ENCODE peak calls at places on chromosomes 16 and 17, in nine cellular contexts. P, O, K, E, G, I, Y, L and X are unnamed samples.

GRCh38 chr16:84611041-84611440 is 6.8 kb downstream of the COTL1 start:
- DNase-seq in I (no peak), O (peak; percentile 21), E (no peak), P (no peak), Y (no peak), G (no peak), K (no peak), L (no peak), X (no peak)

GRCh38 chr17:65848751-65849150 is 287.3 kb upstream of the AXIN2 start:
- DNase-seq in E (no peak), G (no peak), P (no peak), K (no peak), Y (no peak), I (no peak), O (no peak), L (no peak), X (no peak)

GRCh38 chr17:49035470-49036269 is 38.5 kb downstream of the IGF2BP1 start:
- DNase-seq in K (peak; percentile 36), L (peak; percentile 50), E (no peak), I (peak; percentile 82), P (peak; percentile 85), Y (peak; percentile 50), O (peak; percentile 81), G (peak; percentile 75), X (no peak)

GRCh38 chr16:22262460-22262859 is 34.7 kb upstream of the POLR3E start:
- DNase-seq in P (no peak), L (no peak), O (no peak), G (peak; percentile 30), Y (no peak), I (no peak), K (no peak), E (no peak), X (no peak)

GRCh38 chr16:22694887-22695382 is 119.0 kb upstream of the HS3ST2 start:
- DNase-seq in K (no peak), G (no peak), Y (no peak), P (no peak), L (no peak), E (peak; percentile 38), I (no peak), O (no peak), X (no peak)

GRCh38 chr17:59707971-59708425 is 544 bp downstream of the VMP1 start:
- DNase-seq in K (no peak), G (no peak), I (no peak), O (no peak), P (no peak), Y (no peak), L (no peak), E (no peak), X (no peak)

GRCh38 chr16:86424413-86424812 is 85.9 kb upstream of the FOXF1 start:
- DNase-seq in P (no peak), L (no peak), Y (no peak), O (no peak), I (no peak), G (no peak), E (no peak), K (no peak), X (no peak)

GRCh38 chr17:45651145-45651713 is 132.9 kb upstream of the CRHR1 start:
- DNase-seq in K (no peak), Y (no peak), G (no peak), O (no peak), E (no peak), I (no peak), P (peak; percentile 40), L (no peak), X (no peak)

GRCh38 chr16:11896776-11897175 is 19.0 kb downstream of the GSPT1 start:
- DNase-seq in O (no peak), E (no peak), I (no peak), Y (no peak), K (no peak), G (peak; percentile 70), L (no peak), P (no peak), X (no peak)

GRCh38 chr17:75493476-75494129 is 21.7 kb downstream of the CASKIN2 start:
- DNase-seq in G (no peak), E (no peak), I (no peak), O (no peak), P (no peak), K (no peak), L (no peak), Y (no peak), X (no peak)

GRCh38 chr17:75364078-75364477 is 41.4 kb downstream of the GRB2 start:
- DNase-seq in O (no peak), Y (no peak), E (no peak), K (no peak), I (no peak), G (no peak), P (no peak), L (no peak), X (no peak)

GRCh38 chr17:80353718-80354275 is 61.2 kb upstream of the ENDOV start:
- DNase-seq in I (no peak), G (no peak), P (peak; percentile 68), E (no peak), Y (no peak), O (no peak), L (no peak), K (no peak), X (no peak)

GRCh38 chr17:15947331-15947730 is 2.4 kb downstream of the ADORA2B start:
- DNase-seq in P (peak; percentile 52), Y (no peak), G (peak; percentile 11), K (no peak), O (peak; percentile 45), I (no peak), E (no peak), L (no peak), X (no peak)

GRCh38 chr16:78522327-78522726 is 422.9 kb downstream of the WWOX start:
- DNase-seq in P (no peak), G (no peak), Y (no peak), K (no peak), O (no peak), I (no peak), L (no peak), E (no peak), X (no peak)

GRCh38 chr17:19728114-19728495 is 11.7 kb upstream of the SLC47A2 start:
- DNase-seq in I (no peak), G (peak; percentile 89), L (peak; percentile 88), P (peak; percentile 93), O (peak; percentile 92), K (peak; percentile 88), Y (peak; percentile 86), E (peak; percentile 79), X (peak; percentile 78)

GRCh38 chr17:55549140-55549539 is 37.9 kb upstream of the SMIM36 start:
- DNase-seq in O (no peak), E (no peak), Y (no peak), K (no peak), P (no peak), I (peak; percentile 40), G (no peak), L (no peak), X (no peak)

GRCh38 chr17:68519911-68520310 is 7.7 kb downstream of the PRKAR1A start:
- DNase-seq in K (no peak), Y (no peak), E (no peak), O (no peak), G (no peak), P (no peak), L (no peak), I (no peak), X (no peak)

GRCh38 chr17:1730004-1730344 is 5.5 kb downstream of the WDR81 start:
- DNase-seq in L (no peak), K (no peak), O (no peak), G (no peak), E (no peak), P (no peak), Y (no peak), I (no peak), X (no peak)
- H3K36me3 ChIP-seq in L (peaks cover 83% of the 10 kb centered on the region), K (no peaks in the 10 kb centered on the region), O (peaks cover 3% of the 10 kb centered on the region), G (no peaks in the 10 kb centered on the region), E (peaks cover 56% of the 10 kb centered on the region), P (peaks cover 1% of the 10 kb centered on the region), Y (peaks cover 61% of the 10 kb centered on the region), I (no peaks in the 10 kb centered on the region), X (peaks cover 61% of the 10 kb centered on the region)

GRCh38 chr17:78095035-78095434 is 33.5 kb downstream of the TMC6 start:
- DNase-seq in E (no peak), K (no peak), P (no peak), L (no peak), O (peak; percentile 31), I (no peak), G (no peak), Y (no peak), X (no peak)
- H3K36me3 ChIP-seq in E (peaks cover 100% of the 10 kb centered on the region), K (peaks cover 13% of the 10 kb centered on the region), P (peaks cover 31% of the 10 kb centered on the region), L (peaks cover 100% of the 10 kb centered on the region), O (peaks cover 30% of the 10 kb centered on the region), I (peaks cover 13% of the 10 kb centered on the region), G (peaks cover 6% of the 10 kb centered on the region), Y (peaks cover 100% of the 10 kb centered on the region), X (peaks cover 51% of the 10 kb centered on the region)

GRCh38 chr16:89140981-89141883 is 30.3 kb upstream of the CDH15 start:
- DNase-seq in Y (no peak), K (no peak), G (no peak), P (peak; percentile 67), L (no peak), E (no peak), I (no peak), O (peak; percentile 62), X (no peak)

GRCh38 chr16:89141884-89142267 is 29.7 kb upstream of the CDH15 start:
- DNase-seq in E (no peak), G (no peak), P (peak; percentile 53), L (no peak), K (no peak), Y (no peak), O (peak; percentile 63), I (no peak), X (no peak)

GRCh38 chr16:89138843-89139520 is 32.6 kb upstream of the CDH15 start:
- DNase-seq in G (no peak), L (no peak), Y (no peak), O (peak; percentile 61), E (no peak), I (no peak), P (peak; percentile 65), K (no peak), X (no peak)

GRCh38 chr16:89139907-89140361 is 31.6 kb upstream of the CDH15 start:
- DNase-seq in L (no peak), K (no peak), P (peak; percentile 67), I (no peak), Y (no peak), E (no peak), O (peak; percentile 51), G (no peak), X (no peak)

GRCh38 chr16:89140401-89140800 is 31.1 kb upstream of the CDH15 start:
- DNase-seq in Y (no peak), L (no peak), I (no peak), O (no peak), G (no peak), K (no peak), P (peak; percentile 45), E (no peak), X (no peak)
- H3K36me3 ChIP-seq in Y (peaks cover 45% of the 10 kb centered on the region), L (peaks cover 96% of the 10 kb centered on the region), I (peaks cover 9% of the 10 kb centered on the region), O (no peaks in the 10 kb centered on the region), G (no peaks in the 10 kb centered on the region), K (no peaks in the 10 kb centered on the region), P (no peaks in the 10 kb centered on the region), E (peaks cover 53% of the 10 kb centered on the region), X (no peaks in the 10 kb centered on the region)

GRCh38 chr17:35849469-35850348 is 19.0 kb downstream of the HEATR9 start:
- DNase-seq in E (peak; percentile 20), Y (no peak), K (peak; percentile 42), G (peak; percentile 65), I (peak; percentile 33), L (peak; percentile 45), P (no peak), O (no peak), X (peak; percentile 40)
- H3K36me3 ChIP-seq in E (peaks cover 61% of the 10 kb centered on the region), Y (peaks cover 62% of the 10 kb centered on the region), K (peaks cover 2% of the 10 kb centered on the region), G (peaks cover 20% of the 10 kb centered on the region), I (peaks cover 45% of the 10 kb centered on the region), L (peaks cover 83% of the 10 kb centered on the region), P (peaks cover 5% of the 10 kb centered on the region), O (peaks cover 12% of the 10 kb centered on the region), X (peaks cover 16% of the 10 kb centered on the region)

GRCh38 chr17:28703552-28704218 is 8.0 kb downstream of the PROCA1 start:
- DNase-seq in O (no peak), I (no peak), E (no peak), K (no peak), Y (no peak), P (no peak), G (no peak), L (no peak), X (no peak)
- H3K36me3 ChIP-seq in O (peaks cover 42% of the 10 kb centered on the region), I (peaks cover 31% of the 10 kb centered on the region), E (peaks cover 48% of the 10 kb centered on the region), K (no peaks in the 10 kb centered on the region), Y (peaks cover 64% of the 10 kb centered on the region), P (peaks cover 15% of the 10 kb centered on the region), G (peaks cover 15% of the 10 kb centered on the region), L (peaks cover 74% of the 10 kb centered on the region), X (peaks cover 62% of the 10 kb centered on the region)